ENCODE peak calls at places on chromosomes 13 and 19, in six cellular contexts. One of them, this sample, is unnamed.

GRCh38 chr13:100633461-100633860 is 41.1 kb downstream of the TMTC4 start:
- DNase-seq in fibroblast of lung: peak
- DNase-seq in mesenchymal stem cell: peak
- DNase-seq in endothelial cell of umbilical vein: no peak
- DNase-seq in Karpas-422: no peak
- DNase-seq in H9: no peak
- DNase-seq in this sample: peak

GRCh38 chr13:36907266-36907665 is 12.8 kb downstream of the SMAD9 start:
- DNase-seq in Karpas-422: no peak
- DNase-seq in H9: no peak
- DNase-seq in endothelial cell of umbilical vein: no peak
- DNase-seq in mesenchymal stem cell: no peak
- DNase-seq in fibroblast of lung: no peak
- DNase-seq in this sample: no peak

GRCh38 chr13:26698392-26699196 is 62.0 kb downstream of the GPR12 start:
- DNase-seq in Karpas-422: peak
- DNase-seq in endothelial cell of umbilical vein: peak
- DNase-seq in fibroblast of lung: peak
- DNase-seq in mesenchymal stem cell: peak
- DNase-seq in H9: peak
- DNase-seq in this sample: peak

GRCh38 chr19:47471733-47472457 is at the start of gene SLC8A2:
- DNase-seq in mesenchymal stem cell: peak
- DNase-seq in Karpas-422: peak
- DNase-seq in fibroblast of lung: peak
- DNase-seq in H9: peak
- DNase-seq in endothelial cell of umbilical vein: peak
- DNase-seq in this sample: peak

GRCh38 chr13:21476893-21477472 is 17.9 kb upstream of the ZDHHC20 start:
- DNase-seq in H9: peak
- DNase-seq in endothelial cell of umbilical vein: peak
- DNase-seq in mesenchymal stem cell: peak
- DNase-seq in Karpas-422: peak
- DNase-seq in fibroblast of lung: peak
- DNase-seq in this sample: peak

GRCh38 chr13:100130092-100130491 is 41.2 kb downstream of the PCCA start:
- DNase-seq in endothelial cell of umbilical vein: peak
- DNase-seq in Karpas-422: no peak
- DNase-seq in mesenchymal stem cell: no peak
- DNase-seq in H9: no peak
- DNase-seq in fibroblast of lung: peak
- DNase-seq in this sample: no peak

GRCh38 chr19:13993554-13994308 is 12.4 kb downstream of the RFX1 start:
- DNase-seq in endothelial cell of umbilical vein: no peak
- DNase-seq in Karpas-422: no peak
- DNase-seq in H9: no peak
- DNase-seq in mesenchymal stem cell: no peak
- DNase-seq in fibroblast of lung: no peak
- DNase-seq in this sample: no peak

GRCh38 chr19:45601115-45601514 is 897 bp downstream of the GPR4 start:
- DNase-seq in H9: no peak
- DNase-seq in fibroblast of lung: no peak
- DNase-seq in mesenchymal stem cell: no peak
- DNase-seq in Karpas-422: no peak
- DNase-seq in endothelial cell of umbilical vein: peak
- DNase-seq in this sample: no peak

GRCh38 chr19:15124572-15125231 is 17.5 kb downstream of the SYDE1 start:
- DNase-seq in H9: no peak
- DNase-seq in Karpas-422: peak
- DNase-seq in endothelial cell of umbilical vein: no peak
- DNase-seq in mesenchymal stem cell: peak
- DNase-seq in fibroblast of lung: no peak
- DNase-seq in this sample: peak

GRCh38 chr19:7850429-7850819 is 20.4 kb downstream of the EVI5L start:
- DNase-seq in mesenchymal stem cell: peak
- DNase-seq in endothelial cell of umbilical vein: no peak
- DNase-seq in fibroblast of lung: no peak
- DNase-seq in H9: no peak
- DNase-seq in Karpas-422: no peak
- DNase-seq in this sample: no peak

GRCh38 chr19:57302020-57302465 is 18.2 kb upstream of the ZNF543 start:
- DNase-seq in mesenchymal stem cell: peak
- DNase-seq in Karpas-422: peak
- DNase-seq in fibroblast of lung: peak
- DNase-seq in endothelial cell of umbilical vein: no peak
- DNase-seq in H9: no peak
- DNase-seq in this sample: peak

GRCh38 chr19:1676351-1677266 is 24.2 kb upstream of the TCF3 start:
- DNase-seq in Karpas-422: no peak
- DNase-seq in H9: no peak
- DNase-seq in mesenchymal stem cell: no peak
- DNase-seq in fibroblast of lung: no peak
- DNase-seq in endothelial cell of umbilical vein: no peak
- DNase-seq in this sample: no peak

GRCh38 chr19:41997851-41998229 is 3.8 kb upstream of the ATP1A3 start:
- DNase-seq in endothelial cell of umbilical vein: no peak
- DNase-seq in H9: peak
- DNase-seq in mesenchymal stem cell: no peak
- DNase-seq in fibroblast of lung: no peak
- DNase-seq in Karpas-422: no peak
- DNase-seq in this sample: no peak

GRCh38 chr13:57933606-57934005 is 302.1 kb downstream of the PCDH17 start:
- DNase-seq in Karpas-422: no peak
- DNase-seq in mesenchymal stem cell: peak
- DNase-seq in H9: no peak
- DNase-seq in fibroblast of lung: peak
- DNase-seq in endothelial cell of umbilical vein: peak
- DNase-seq in this sample: no peak

GRCh38 chr19:47561440-47562045 is 11.4 kb downstream of the ZNF541 start:
- DNase-seq in H9: no peak
- DNase-seq in fibroblast of lung: no peak
- DNase-seq in Karpas-422: no peak
- DNase-seq in endothelial cell of umbilical vein: no peak
- DNase-seq in mesenchymal stem cell: peak
- DNase-seq in this sample: no peak

GRCh38 chr13:93227280-93227905 is 786 bp downstream of the GPC6 start:
- DNase-seq in Karpas-422: no peak
- DNase-seq in endothelial cell of umbilical vein: no peak
- DNase-seq in mesenchymal stem cell: peak
- DNase-seq in fibroblast of lung: peak
- DNase-seq in H9: peak
- DNase-seq in this sample: peak

GRCh38 chr19:57452307-57452706 is 4.6 kb downstream of the VN1R1 start:
- DNase-seq in mesenchymal stem cell: no peak
- DNase-seq in endothelial cell of umbilical vein: no peak
- DNase-seq in H9: no peak
- DNase-seq in Karpas-422: no peak
- DNase-seq in fibroblast of lung: no peak
- DNase-seq in this sample: no peak

GRCh38 chr13:30697177-30697953 is 38.0 kb upstream of the ALOX5AP start:
- DNase-seq in fibroblast of lung: no peak
- DNase-seq in endothelial cell of umbilical vein: peak
- DNase-seq in H9: no peak
- DNase-seq in Karpas-422: no peak
- DNase-seq in mesenchymal stem cell: no peak
- DNase-seq in this sample: no peak

GRCh38 chr13:101951114-101951513 is 450.7 kb downstream of the FGF14 start:
- DNase-seq in mesenchymal stem cell: no peak
- DNase-seq in H9: no peak
- DNase-seq in Karpas-422: no peak
- DNase-seq in endothelial cell of umbilical vein: no peak
- DNase-seq in fibroblast of lung: no peak
- DNase-seq in this sample: no peak
- H3K27ac ChIP-seq in mesenchymal stem cell: no peak
- H3K27ac ChIP-seq in H9: no peak
- H3K27ac ChIP-seq in Karpas-422: no peak
- H3K27ac ChIP-seq in endothelial cell of umbilical vein: no peak
- H3K27ac ChIP-seq in fibroblast of lung: no peak
- H3K27ac ChIP-seq in this sample: no peak

GRCh38 chr13:28336193-28336657 is 158.7 kb downstream of the FLT1 start:
- DNase-seq in mesenchymal stem cell: no peak
- DNase-seq in H9: no peak
- DNase-seq in Karpas-422: peak
- DNase-seq in endothelial cell of umbilical vein: peak
- DNase-seq in fibroblast of lung: peak
- DNase-seq in this sample: no peak
- H2AFZ ChIP-seq in mesenchymal stem cell: no peak
- H2AFZ ChIP-seq in H9: no peak
- H2AFZ ChIP-seq in Karpas-422: no peak
- H2AFZ ChIP-seq in endothelial cell of umbilical vein: no peak
- H2AFZ ChIP-seq in fibroblast of lung: no peak
- H2AFZ ChIP-seq in this sample: no peak

DNA sequence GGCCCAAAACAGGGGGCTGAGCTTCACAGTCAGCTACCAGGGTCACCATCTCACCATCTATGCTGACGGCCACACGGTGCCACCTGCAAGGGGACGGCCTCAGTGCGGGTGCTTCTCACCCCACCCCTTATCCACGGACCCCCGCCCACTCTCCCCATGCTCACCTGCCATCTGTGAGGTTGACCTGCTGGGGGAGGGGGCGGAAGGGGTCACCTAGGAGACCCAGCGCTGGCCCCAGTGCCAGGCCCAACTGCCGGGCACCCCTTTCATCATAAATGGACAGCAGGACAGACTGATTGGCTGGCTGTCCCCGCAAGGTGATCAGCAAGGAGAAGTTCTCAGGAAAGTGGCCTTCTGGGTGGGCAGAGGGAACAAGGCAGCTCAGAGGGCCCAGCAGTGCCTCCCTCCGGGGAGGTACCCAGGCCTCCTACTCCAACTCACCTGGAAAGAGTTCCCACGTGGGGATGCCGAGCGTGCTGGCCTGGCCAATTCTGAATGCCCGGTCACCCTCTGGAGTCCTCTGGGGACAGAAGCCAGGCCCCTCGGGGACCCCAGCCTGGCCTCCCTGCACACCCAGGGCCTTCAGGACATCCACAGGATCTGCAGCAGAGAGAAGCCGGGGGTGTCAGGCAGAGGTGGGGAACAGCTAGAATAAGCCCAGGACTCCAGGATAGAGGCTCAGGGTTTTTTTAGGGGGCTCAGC is 4.5 kb downstream of the COL5A3 start:
- DNase-seq in mesenchymal stem cell: no peak
- DNase-seq in H9: no peak
- DNase-seq in endothelial cell of umbilical vein: no peak
- DNase-seq in fibroblast of lung: no peak
- DNase-seq in Karpas-422: no peak
- DNase-seq in this sample: no peak
- H3K27ac ChIP-seq in mesenchymal stem cell: no peak
- H3K27ac ChIP-seq in H9: no peak
- H3K27ac ChIP-seq in endothelial cell of umbilical vein: no peak
- H3K27ac ChIP-seq in fibroblast of lung: peak
- H3K27ac ChIP-seq in Karpas-422: no peak
- H3K27ac ChIP-seq in this sample: no peak

GRCh38 chr13:34156841-34157365 is 339.0 kb downstream of the RFC3 start:
- DNase-seq in Karpas-422: no peak
- DNase-seq in endothelial cell of umbilical vein: peak
- DNase-seq in mesenchymal stem cell: peak
- DNase-seq in fibroblast of lung: peak
- DNase-seq in H9: peak
- DNase-seq in this sample: peak
- H2AFZ ChIP-seq in Karpas-422: no peak
- H2AFZ ChIP-seq in endothelial cell of umbilical vein: no peak
- H2AFZ ChIP-seq in mesenchymal stem cell: no peak
- H2AFZ ChIP-seq in fibroblast of lung: peak
- H2AFZ ChIP-seq in H9: no peak
- H2AFZ ChIP-seq in this sample: peak

GRCh38 chr13:43472344-43472743 is 314.4 kb downstream of the ENOX1 start:
- DNase-seq in H9: no peak
- DNase-seq in endothelial cell of umbilical vein: peak
- DNase-seq in Karpas-422: no peak
- DNase-seq in fibroblast of lung: no peak
- DNase-seq in mesenchymal stem cell: no peak
- DNase-seq in this sample: no peak

GRCh38 chr13:43470610-43471009 is 316.2 kb downstream of the ENOX1 start:
- DNase-seq in Karpas-422: no peak
- DNase-seq in mesenchymal stem cell: no peak
- DNase-seq in H9: no peak
- DNase-seq in endothelial cell of umbilical vein: no peak
- DNase-seq in fibroblast of lung: no peak
- DNase-seq in this sample: no peak

GRCh38 chr13:43475135-43475534 is 311.6 kb downstream of the ENOX1 start:
- DNase-seq in fibroblast of lung: no peak
- DNase-seq in Karpas-422: no peak
- DNase-seq in mesenchymal stem cell: no peak
- DNase-seq in endothelial cell of umbilical vein: no peak
- DNase-seq in H9: no peak
- DNase-seq in this sample: no peak

GRCh38 chr13:43472980-43473379 is 313.8 kb downstream of the ENOX1 start:
- DNase-seq in mesenchymal stem cell: no peak
- DNase-seq in endothelial cell of umbilical vein: no peak
- DNase-seq in H9: no peak
- DNase-seq in Karpas-422: no peak
- DNase-seq in fibroblast of lung: no peak
- DNase-seq in this sample: no peak

DNA sequence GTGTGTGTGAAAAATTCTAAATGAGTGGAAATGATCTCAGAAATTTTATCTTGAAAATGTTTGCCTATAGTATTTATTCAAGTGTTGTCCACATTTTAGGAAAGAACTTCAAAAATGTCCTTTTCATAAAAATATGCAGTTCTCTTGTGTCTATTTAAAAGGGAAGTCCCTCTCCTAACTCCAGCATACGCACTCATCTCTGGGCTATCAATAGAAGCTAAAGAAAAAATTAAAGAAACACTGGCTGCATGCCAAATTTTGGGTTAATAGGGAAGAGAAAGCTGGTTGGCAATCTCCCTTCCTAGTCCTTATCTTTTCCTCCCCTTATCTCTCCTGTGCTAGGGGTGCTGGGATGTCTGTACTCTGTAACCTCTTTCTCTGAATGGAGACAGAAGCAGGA is 313.3 kb downstream of the ENOX1 start:
- DNase-seq in Karpas-422: no peak
- DNase-seq in fibroblast of lung: no peak
- DNase-seq in H9: no peak
- DNase-seq in endothelial cell of umbilical vein: peak
- DNase-seq in mesenchymal stem cell: no peak
- DNase-seq in this sample: no peak
- H3K27ac ChIP-seq in Karpas-422: no peak
- H3K27ac ChIP-seq in fibroblast of lung: no peak
- H3K27ac ChIP-seq in H9: no peak
- H3K27ac ChIP-seq in endothelial cell of umbilical vein: no peak
- H3K27ac ChIP-seq in mesenchymal stem cell: no peak
- H3K27ac ChIP-seq in this sample: no peak

This sample was measured in mammary epithelial cell.